ENCODE peak calls at places on chromosomes 13 and 19, in nine cellular contexts. U is GM23338; F is AML-193; T is AG04450; R is ascending aorta; I is EL; L is RPMI7951; O is activated CD8-positive, alpha-beta memory T cell treated with anti-CD3 and anti-CD28 coated beads for 4 hours; E is choroid plexus epithelial cell. C is an unnamed sample.
A peak's percentile ranks its signal among the peaks of the same experiment; 100 is the strongest.

GRCh38 chr19:30001794-30002193 is 59.8 kb downstream of the URI1 start:
- DNase-seq in T (no peak), U (no peak), R (no peak), L (peak; percentile 13), I (no peak), F (no peak), O (no peak), E (peak; percentile 79), C (no peak)

GRCh38 chr13:49711218-49711863 is 20.1 kb upstream of the EBPL start:
- DNase-seq in L (peak; percentile 69), O (no peak), F (peak; percentile 11), T (peak; percentile 58), E (peak; percentile 94), I (peak; percentile 84), U (no peak), R (no peak), C (peak; percentile 82)

GRCh38 chr13:50957620-50958019 is 48.0 kb downstream of the RNASEH2B start:
- DNase-seq in L (no peak), O (no peak), T (no peak), I (no peak), U (no peak), R (no peak), F (no peak), E (no peak), C (no peak)

GRCh38 chr19:4229179-4229931 is at the start of gene EBI3:
- DNase-seq in F (no peak), T (no peak), E (peak; percentile 97), U (peak; percentile 37), R (no peak), I (peak; percentile 82), O (no peak), L (peak; percentile 56), C (peak; percentile 46)

GRCh38 chr19:51726049-51726448 is 2.3 kb upstream of the HAS1 start:
- DNase-seq in O (no peak), F (no peak), E (peak; percentile 98), T (no peak), L (peak; percentile 96), I (peak; percentile 62), U (peak; percentile 40), R (peak; percentile 77), C (peak; percentile 70)

GRCh38 chr13:34347784-34348573 is 530.0 kb downstream of the RFC3 start:
- DNase-seq in I (no peak), O (no peak), T (no peak), L (no peak), E (peak; percentile 16), R (no peak), F (no peak), U (peak; percentile 27), C (no peak)

GRCh38 chr19:8123683-8124082 is 25.7 kb downstream of the FBN3 start:
- DNase-seq in U (no peak), R (no peak), E (no peak), T (no peak), O (no peak), L (no peak), I (no peak), F (no peak), C (no peak)

GRCh38 chr19:2544576-2545415 is 68.9 kb downstream of the GADD45B start:
- DNase-seq in R (no peak), E (no peak), F (no peak), I (no peak), O (no peak), T (no peak), L (no peak), U (no peak), C (no peak)

GRCh38 chr19:3672993-3673392 is 27.3 kb downstream of the PIP5K1C start:
- DNase-seq in I (no peak), L (no peak), R (no peak), T (no peak), E (no peak), F (no peak), U (no peak), O (no peak), C (no peak)

GRCh38 chr13:29187584-29187983 is 367.4 kb downstream of the MTUS2 start:
- DNase-seq in O (no peak), I (no peak), F (no peak), L (no peak), R (no peak), E (no peak), U (no peak), T (no peak), C (no peak)

GRCh38 chr19:3333662-3334061 is 32.7 kb upstream of the NFIC start:
- DNase-seq in R (no peak), F (no peak), L (peak; percentile 35), O (no peak), U (no peak), T (no peak), I (no peak), E (no peak), C (no peak)

GRCh38 chr19:20066861-20067260 is 10.9 kb upstream of the ZNF90 start:
- DNase-seq in T (no peak), U (no peak), I (no peak), F (no peak), E (no peak), R (no peak), O (no peak), L (no peak), C (no peak)

GRCh38 chr13:45702869-45703391 is 810 bp downstream of the CBY2 start:
- DNase-seq in T (no peak), L (no peak), I (no peak), U (no peak), F (no peak), R (no peak), E (no peak), O (no peak), C (no peak)

GRCh38 chr13:29435125-29435911 is 160.2 kb downstream of the SLC7A1 start:
- DNase-seq in L (peak; percentile 82), F (no peak), E (peak; percentile 88), I (peak; percentile 84), T (peak; percentile 45), U (no peak), R (peak; percentile 63), O (no peak), C (peak; percentile 95)